ENCODE peak calls at places on chromosomes 1 and 21, in ten cellular contexts. S is effector memory CD8-positive, alpha-beta T cell; I is B cell; U is fibroblast of villous mesenchyme; N is MV-4-11; Y is nephron progenitor cell; W is NCI-H2029 treated with DMSO at 0.1 percent for 48 hours; A is fibroblast of pulmonary artery; Z is NCI-H2081; M is head of caudate nucleus. C is an unnamed sample.

GRCh38 chr1:200364831-200365230 is 45.0 kb downstream of the ZNF281 start:
- DNase-seq in Y (no peak), U (peak), S (no peak), A (no peak), W (no peak), Z (no peak), I (no peak), N (no peak), M (no peak), C (no peak)

GRCh38 chr1:11134352-11135266 is 34.9 kb upstream of the EXOSC10 start:
- DNase-seq in I (no peak), S (no peak), M (peak), A (peak), Z (no peak), Y (no peak), N (no peak), U (peak), W (no peak), C (no peak)

GRCh38 chr1:24872446-24872845 is 57.6 kb downstream of the RUNX3 start:
- DNase-seq in W (no peak), U (no peak), A (no peak), M (peak), N (peak), I (no peak), S (no peak), Z (no peak), Y (no peak), C (no peak)

GRCh38 chr1:213492161-213493041 is 441.4 kb downstream of the RPS6KC1 start:
- DNase-seq in U (no peak), A (no peak), Z (no peak), I (no peak), M (no peak), S (no peak), W (no peak), Y (no peak), N (no peak), C (no peak)

GRCh38 chr1:83418558-83418957 is 580.4 kb downstream of the TTLL7 start:
- DNase-seq in W (no peak), N (no peak), S (no peak), A (no peak), U (no peak), Y (no peak), Z (no peak), I (no peak), M (no peak), C (no peak)

GRCh38 chr1:15568387-15569073 is 16.3 kb downstream of the AGMAT start:
- DNase-seq in Y (no peak), S (no peak), I (no peak), A (no peak), U (no peak), Z (no peak), N (no peak), W (no peak), M (no peak), C (no peak)

GRCh38 chr1:53553734-53554509 is 94.7 kb downstream of the DMRTB1 start:
- DNase-seq in Z (no peak), A (no peak), W (no peak), S (peak), U (no peak), N (peak), I (peak), M (peak), Y (peak), C (no peak)

GRCh38 chr1:74753104-74753503 is 20.2 kb downstream of the TYW3 start:
- DNase-seq in I (no peak), N (no peak), S (no peak), Z (no peak), A (no peak), Y (no peak), U (no peak), M (no peak), W (no peak), C (no peak)

GRCh38 chr1:111895456-111895855 is 94.0 kb downstream of the KCND3 start:
- DNase-seq in M (peak), W (no peak), I (no peak), N (no peak), A (no peak), S (no peak), Y (no peak), Z (no peak), U (no peak), C (peak)

GRCh38 chr1:182610606-182611194 is 6.5 kb upstream of the RGS16 start:
- DNase-seq in Y (no peak), W (no peak), Z (no peak), S (no peak), I (no peak), M (no peak), N (no peak), A (no peak), U (no peak), C (no peak)

GRCh38 chr1:20834192-20834591 is 47.1 kb upstream of the HP1BP3 start:
- DNase-seq in I (no peak), U (no peak), M (no peak), A (no peak), N (no peak), W (no peak), Z (no peak), S (no peak), Y (no peak), C (no peak)

GRCh38 chr21:43815107-43815742 is 25.8 kb downstream of the RRP1 start:
- DNase-seq in A (no peak), Y (no peak), W (no peak), I (no peak), S (no peak), M (no peak), N (no peak), U (no peak), Z (peak), C (no peak)

GRCh38 chr1:181129771-181130606 is 41.5 kb downstream of the IER5 start:
- DNase-seq in Z (no peak), W (no peak), A (no peak), U (peak), S (no peak), M (no peak), N (no peak), I (no peak), Y (no peak), C (no peak)